ENCODE peak calls at places on chromosomes 6 and 20, in seven cellular contexts. X is SW 1271, G is NCI-H1105, Q is HFFc6, V is HEK293T, C is nephron progenitor cell, S is HT1080. R is an unnamed sample.

GRCh38 chr6:72348926-72349325 is 272.9 kb upstream of the KCNQ5 start:
- DNase-seq in X (no peak), G (no peak), Q (no peak), V (no peak), C (no peak), S (peak), R (no peak)

GRCh38 chr6:7108964-7109836 is 1.4 kb downstream of the RREB1 start:
- DNase-seq in X (no peak), G (no peak), Q (peak), V (peak), C (peak), S (peak), R (no peak)

GRCh38 chr20:40741507-40742106 is 52.6 kb upstream of the MAFB start:
- DNase-seq in X (no peak), G (peak), Q (peak), V (peak), C (peak), S (peak), R (no peak)

GRCh38 chr6:118558811-118559217 is 10.7 kb downstream of the PLN start:
- DNase-seq in X (no peak), G (no peak), Q (no peak), V (no peak), C (no peak), S (peak), R (no peak)

GRCh38 chr6:36598739-36599318 is 4.7 kb downstream of the SRSF3 start:
- DNase-seq in X (no peak), G (no peak), Q (no peak), V (no peak), C (no peak), S (no peak), R (no peak)

GRCh38 chr20:61608275-61609085 is 356.4 kb downstream of the CDH4 start:
- DNase-seq in X (no peak), G (no peak), Q (no peak), V (peak), C (peak), S (peak), R (no peak)

GRCh38 chr6:159984268-159984786 is 15.4 kb downstream of the IGF2R start:
- DNase-seq in X (no peak), G (no peak), Q (peak), V (no peak), C (no peak), S (peak), R (no peak)

GRCh38 chr6:119343573-119344146 is 5.9 kb downstream of the MAN1A1 start:
- DNase-seq in X (no peak), G (no peak), Q (no peak), V (no peak), C (no peak), S (no peak), R (no peak)

GRCh38 chr6:2266845-2267244 is 21.4 kb upstream of the GMDS start:
- DNase-seq in X (no peak), G (no peak), Q (no peak), V (no peak), C (no peak), S (no peak), R (no peak)

GRCh38 chr6:53369876-53370515 is 21.2 kb upstream of the ELOVL5 start:
- DNase-seq in X (no peak), G (peak), Q (no peak), V (no peak), C (no peak), S (no peak), R (no peak)

GRCh38 chr20:44537993-44538392 is 16.1 kb upstream of the SERINC3 start:
- DNase-seq in X (no peak), G (no peak), Q (no peak), V (no peak), C (no peak), S (no peak), R (no peak)

GRCh38 chr20:35653893-35654292 is 10.8 kb downstream of the CPNE1 start:
- DNase-seq in X (no peak), G (no peak), Q (no peak), V (no peak), C (no peak), S (no peak), R (no peak)

GRCh38 chr6:72676995-72677394 is 55.1 kb downstream of the KCNQ5 start:
- DNase-seq in X (no peak), G (no peak), Q (no peak), V (no peak), C (no peak), S (no peak), R (no peak)

GRCh38 chr6:168983925-168984324 is 269.7 kb downstream of the THBS2 start:
- DNase-seq in X (no peak), G (no peak), Q (no peak), V (no peak), C (no peak), S (no peak), R (no peak)

GRCh38 chr6:43878823-43879495 is 108.9 kb downstream of the VEGFA start:
- DNase-seq in X (no peak), G (no peak), Q (no peak), V (no peak), C (no peak), S (no peak), R (no peak)

GRCh38 chr6:84805145-84805544 is 40.7 kb upstream of the TBX18 start:
- DNase-seq in X (no peak), G (no peak), Q (no peak), V (no peak), C (no peak), S (peak), R (no peak)

GRCh38 chr20:44460795-44461141 is 14.9 kb upstream of the TTPAL start:
- DNase-seq in X (no peak), G (no peak), Q (peak), V (no peak), C (no peak), S (no peak), R (no peak)

GRCh38 chr20:728022-728944 is 40.0 kb downstream of the SLC52A3 start:
- DNase-seq in X (no peak), G (peak), Q (peak), V (peak), C (peak), S (peak), R (no peak)

GRCh38 chr20:45592574-45593189 is 13.6 kb upstream of the WFDC8 start:
- DNase-seq in X (peak), G (peak), Q (peak), V (peak), C (no peak), S (peak), R (no peak)

GRCh38 chr6:38525888-38526287 is 113.8 kb downstream of the BTBD9 start:
- DNase-seq in X (no peak), G (no peak), Q (no peak), V (no peak), C (no peak), S (no peak), R (no peak)

GRCh38 chr20:19726126-19726525 is 31.9 kb upstream of the RIN2 start:
- DNase-seq in X (no peak), G (no peak), Q (peak), V (no peak), C (no peak), S (peak), R (no peak)

GRCh38 chr6:44621846-44622245 is 234.3 kb downstream of the CDC5L start:
- DNase-seq in X (no peak), G (no peak), Q (no peak), V (no peak), C (no peak), S (no peak), R (no peak)

GRCh38 chr6:140398076-140398475 is 1023.6 kb upstream of the CITED2 start:
- DNase-seq in X (no peak), G (no peak), Q (no peak), V (no peak), C (no peak), S (no peak), R (no peak)

R was measured in pulmonary artery endothelial cell.